ENCODE peak calls at places on chromosome 13, in seven cellular contexts. One of them, this sample, is unnamed.
A peak's percentile ranks its signal among the peaks of the same experiment; 100 is the strongest.

GRCh38 chr13:101209206-101209893 is 207.0 kb downstream of the NALCN start:
- DNase-seq in Calu3: no peak
- DNase-seq in BJ: no peak
- DNase-seq in CD4-positive, CD25-positive, alpha-beta regulatory T cell: no peak
- DNase-seq in fibroblast of mammary gland: no peak
- DNase-seq in NCI-H1930: peak; percentile 37
- DNase-seq in T-helper 2 cell: no peak
- DNase-seq in this sample: no peak

GRCh38 chr13:113804703-113805430 is 45.8 kb downstream of the TMEM255B start:
- DNase-seq in Calu3: no peak
- DNase-seq in BJ: no peak
- DNase-seq in CD4-positive, CD25-positive, alpha-beta regulatory T cell: no peak
- DNase-seq in fibroblast of mammary gland: no peak
- DNase-seq in NCI-H1930: no peak
- DNase-seq in T-helper 2 cell: no peak
- DNase-seq in this sample: no peak

GRCh38 chr13:23741879-23742510 is 147.2 kb downstream of the MIPEP start:
- DNase-seq in Calu3: peak; percentile 6
- DNase-seq in BJ: no peak
- DNase-seq in CD4-positive, CD25-positive, alpha-beta regulatory T cell: no peak
- DNase-seq in fibroblast of mammary gland: peak; percentile 15
- DNase-seq in NCI-H1930: no peak
- DNase-seq in T-helper 2 cell: no peak
- DNase-seq in this sample: no peak

GRCh38 chr13:84096221-84096620 is 213.9 kb upstream of the SLITRK1 start:
- DNase-seq in Calu3: no peak
- DNase-seq in BJ: no peak
- DNase-seq in CD4-positive, CD25-positive, alpha-beta regulatory T cell: no peak
- DNase-seq in fibroblast of mammary gland: peak; percentile 20
- DNase-seq in NCI-H1930: no peak
- DNase-seq in T-helper 2 cell: no peak
- DNase-seq in this sample: no peak

GRCh38 chr13:110404321-110404720 is 97.2 kb downstream of the COL4A2 start:
- DNase-seq in Calu3: no peak
- DNase-seq in BJ: no peak
- DNase-seq in CD4-positive, CD25-positive, alpha-beta regulatory T cell: no peak
- DNase-seq in fibroblast of mammary gland: no peak
- DNase-seq in NCI-H1930: no peak
- DNase-seq in T-helper 2 cell: no peak
- DNase-seq in this sample: no peak

GRCh38 chr13:74662895-74663294 is 528.7 kb upstream of the KLF12 start:
- DNase-seq in Calu3: no peak
- DNase-seq in BJ: no peak
- DNase-seq in CD4-positive, CD25-positive, alpha-beta regulatory T cell: no peak
- DNase-seq in fibroblast of mammary gland: peak; percentile 17
- DNase-seq in NCI-H1930: no peak
- DNase-seq in T-helper 2 cell: no peak
- DNase-seq in this sample: no peak

GRCh38 chr13:32323912-32324311 is 8.6 kb downstream of the BRCA2 start:
- DNase-seq in Calu3: no peak
- DNase-seq in BJ: peak; percentile 69
- DNase-seq in CD4-positive, CD25-positive, alpha-beta regulatory T cell: no peak
- DNase-seq in fibroblast of mammary gland: peak; percentile 74
- DNase-seq in NCI-H1930: no peak
- DNase-seq in T-helper 2 cell: no peak
- DNase-seq in this sample: no peak

GRCh38 chr13:23966691-23967615 is 69.7 kb upstream of the C1QTNF9B start:
- DNase-seq in Calu3: no peak
- DNase-seq in BJ: no peak
- DNase-seq in CD4-positive, CD25-positive, alpha-beta regulatory T cell: peak; percentile 50
- DNase-seq in fibroblast of mammary gland: no peak
- DNase-seq in NCI-H1930: no peak
- DNase-seq in T-helper 2 cell: peak; percentile 60
- DNase-seq in this sample: peak; percentile 34

GRCh38 chr13:73467103-73467502 is 408.3 kb downstream of the KLF5 start:
- DNase-seq in Calu3: no peak
- DNase-seq in BJ: no peak
- DNase-seq in CD4-positive, CD25-positive, alpha-beta regulatory T cell: no peak
- DNase-seq in fibroblast of mammary gland: peak; percentile 16
- DNase-seq in NCI-H1930: no peak
- DNase-seq in T-helper 2 cell: no peak
- DNase-seq in this sample: no peak

GRCh38 chr13:45950343-45950995 is 98.9 kb upstream of the SIAH3 start:
- DNase-seq in Calu3: no peak
- DNase-seq in BJ: no peak
- DNase-seq in CD4-positive, CD25-positive, alpha-beta regulatory T cell: no peak
- DNase-seq in fibroblast of mammary gland: peak; percentile 17
- DNase-seq in NCI-H1930: no peak
- DNase-seq in T-helper 2 cell: no peak
- DNase-seq in this sample: no peak

GRCh38 chr13:25733061-25733491 is 318.7 kb downstream of the SHISA2 start:
- DNase-seq in Calu3: no peak
- DNase-seq in BJ: no peak
- DNase-seq in CD4-positive, CD25-positive, alpha-beta regulatory T cell: no peak
- DNase-seq in fibroblast of mammary gland: peak; percentile 2
- DNase-seq in NCI-H1930: no peak
- DNase-seq in T-helper 2 cell: no peak
- DNase-seq in this sample: no peak

GRCh38 chr13:57673197-57673596 is 41.7 kb downstream of the PCDH17 start:
- DNase-seq in Calu3: no peak
- DNase-seq in BJ: no peak
- DNase-seq in CD4-positive, CD25-positive, alpha-beta regulatory T cell: no peak
- DNase-seq in fibroblast of mammary gland: no peak
- DNase-seq in NCI-H1930: no peak
- DNase-seq in T-helper 2 cell: no peak
- DNase-seq in this sample: no peak

GRCh38 chr13:24684600-24684998 is 4.4 kb downstream of the ATP12A start:
- DNase-seq in Calu3: no peak
- DNase-seq in BJ: no peak
- DNase-seq in CD4-positive, CD25-positive, alpha-beta regulatory T cell: no peak
- DNase-seq in fibroblast of mammary gland: peak; percentile 42
- DNase-seq in NCI-H1930: no peak
- DNase-seq in T-helper 2 cell: peak; percentile 56
- DNase-seq in this sample: no peak

GRCh38 chr13:23743269-23743668 is 145.9 kb downstream of the MIPEP start:
- DNase-seq in Calu3: no peak
- DNase-seq in BJ: no peak
- DNase-seq in CD4-positive, CD25-positive, alpha-beta regulatory T cell: peak; percentile 33
- DNase-seq in fibroblast of mammary gland: no peak
- DNase-seq in NCI-H1930: no peak
- DNase-seq in T-helper 2 cell: peak; percentile 18
- DNase-seq in this sample: no peak

GRCh38 chr13:110813646-110814624 is 100.4 kb downstream of the ING1 start:
- DNase-seq in Calu3: no peak
- DNase-seq in BJ: no peak
- DNase-seq in CD4-positive, CD25-positive, alpha-beta regulatory T cell: no peak
- DNase-seq in fibroblast of mammary gland: peak; percentile 7
- DNase-seq in NCI-H1930: no peak
- DNase-seq in T-helper 2 cell: no peak
- DNase-seq in this sample: no peak

GRCh38 chr13:99981115-99982020 is at the start of gene ZIC2:
- DNase-seq in Calu3: peak; percentile 8
- DNase-seq in BJ: no peak
- DNase-seq in CD4-positive, CD25-positive, alpha-beta regulatory T cell: no peak
- DNase-seq in fibroblast of mammary gland: peak; percentile 24
- DNase-seq in NCI-H1930: peak; percentile 92
- DNase-seq in T-helper 2 cell: no peak
- DNase-seq in this sample: no peak

GRCh38 chr13:29994911-29995601 is 144.6 kb upstream of the UBL3 start:
- DNase-seq in Calu3: no peak
- DNase-seq in BJ: no peak
- DNase-seq in CD4-positive, CD25-positive, alpha-beta regulatory T cell: no peak
- DNase-seq in fibroblast of mammary gland: peak; percentile 61
- DNase-seq in NCI-H1930: no peak
- DNase-seq in T-helper 2 cell: no peak
- DNase-seq in this sample: no peak

GRCh38 chr13:44760434-44760833 is 184.3 kb upstream of the TSC22D1 start:
- DNase-seq in Calu3: no peak
- DNase-seq in BJ: no peak
- DNase-seq in CD4-positive, CD25-positive, alpha-beta regulatory T cell: no peak
- DNase-seq in fibroblast of mammary gland: no peak
- DNase-seq in NCI-H1930: no peak
- DNase-seq in T-helper 2 cell: no peak
- DNase-seq in this sample: no peak

GRCh38 chr13:32761472-32761871 is 175.2 kb downstream of the PDS5B start:
- DNase-seq in Calu3: no peak
- DNase-seq in BJ: no peak
- DNase-seq in CD4-positive, CD25-positive, alpha-beta regulatory T cell: no peak
- DNase-seq in fibroblast of mammary gland: no peak
- DNase-seq in NCI-H1930: no peak
- DNase-seq in T-helper 2 cell: no peak
- DNase-seq in this sample: no peak

GRCh38 chr13:85806553-85807175 is 7.4 kb upstream of the SLITRK6 start:
- DNase-seq in Calu3: no peak
- DNase-seq in BJ: no peak
- DNase-seq in CD4-positive, CD25-positive, alpha-beta regulatory T cell: peak; percentile 14
- DNase-seq in fibroblast of mammary gland: peak; percentile 63
- DNase-seq in NCI-H1930: peak; percentile 39
- DNase-seq in T-helper 2 cell: no peak
- DNase-seq in this sample: peak; percentile 1

GRCh38 chr13:111213964-111214726 is 99.0 kb downstream of the ARHGEF7 start:
- DNase-seq in Calu3: no peak
- DNase-seq in BJ: no peak
- DNase-seq in CD4-positive, CD25-positive, alpha-beta regulatory T cell: no peak
- DNase-seq in fibroblast of mammary gland: no peak
- DNase-seq in NCI-H1930: no peak
- DNase-seq in T-helper 2 cell: no peak
- DNase-seq in this sample: no peak

GRCh38 chr13:65789815-65790214 is 1440.3 kb downstream of the PCDH9 start:
- DNase-seq in Calu3: no peak
- DNase-seq in BJ: no peak
- DNase-seq in CD4-positive, CD25-positive, alpha-beta regulatory T cell: no peak
- DNase-seq in fibroblast of mammary gland: peak; percentile 65
- DNase-seq in NCI-H1930: no peak
- DNase-seq in T-helper 2 cell: no peak
- DNase-seq in this sample: no peak

GRCh38 chr13:43567608-43568007 is 219.2 kb downstream of the ENOX1 start:
- DNase-seq in Calu3: no peak
- DNase-seq in BJ: peak; percentile 36
- DNase-seq in CD4-positive, CD25-positive, alpha-beta regulatory T cell: no peak
- DNase-seq in fibroblast of mammary gland: peak; percentile 30
- DNase-seq in NCI-H1930: no peak
- DNase-seq in T-helper 2 cell: no peak
- DNase-seq in this sample: no peak

GRCh38 chr13:97653741-97654140 is 219.8 kb downstream of the RAP2A start:
- DNase-seq in Calu3: no peak
- DNase-seq in BJ: no peak
- DNase-seq in CD4-positive, CD25-positive, alpha-beta regulatory T cell: no peak
- DNase-seq in fibroblast of mammary gland: no peak
- DNase-seq in NCI-H1930: no peak
- DNase-seq in T-helper 2 cell: no peak
- DNase-seq in this sample: no peak

GRCh38 chr13:34951528-34951927 is 9.5 kb downstream of the NBEA start:
- DNase-seq in Calu3: no peak
- DNase-seq in BJ: no peak
- DNase-seq in CD4-positive, CD25-positive, alpha-beta regulatory T cell: no peak
- DNase-seq in fibroblast of mammary gland: no peak
- DNase-seq in NCI-H1930: no peak
- DNase-seq in T-helper 2 cell: no peak
- DNase-seq in this sample: no peak

GRCh38 chr13:113980489-113981064 is 6.7 kb upstream of the C13orf46 start:
- DNase-seq in Calu3: no peak
- DNase-seq in BJ: no peak
- DNase-seq in CD4-positive, CD25-positive, alpha-beta regulatory T cell: no peak
- DNase-seq in fibroblast of mammary gland: no peak
- DNase-seq in NCI-H1930: no peak
- DNase-seq in T-helper 2 cell: no peak
- DNase-seq in this sample: no peak

GRCh38 chr13:22926176-22927007 is 254.4 kb upstream of the SGCG start:
- DNase-seq in Calu3: no peak
- DNase-seq in BJ: peak; percentile 3
- DNase-seq in CD4-positive, CD25-positive, alpha-beta regulatory T cell: no peak
- DNase-seq in fibroblast of mammary gland: peak; percentile 65
- DNase-seq in NCI-H1930: no peak
- DNase-seq in T-helper 2 cell: no peak
- DNase-seq in this sample: no peak

This sample was measured in GM12864.